ENCODE peak calls at places on chromosomes 2 and 18, in seven cellular contexts. E is bronchial epithelial cell; K is IMR-90; F is fibroblast of lung; H is GM12865; D is CD4-positive, alpha-beta T cell; Z is sigmoid colon. M is an unnamed sample.

GRCh38 chr2:140457483-140457882 is 1673.3 kb downstream of the LRP1B start:
- DNase-seq in H (no peak), D (no peak), Z (no peak), E (no peak), K (no peak), F (peak; percentile 25), M (no peak)

GRCh38 chr2:10342245-10342951 is 39.7 kb downstream of the HPCAL1 start:
- DNase-seq in F (peak; percentile 13), H (no peak), Z (no peak), K (no peak), D (no peak), E (no peak), M (no peak)

GRCh38 chr2:218860950-218861381 is 1.4 kb downstream of the WNT6 start:
- DNase-seq in Z (peak; percentile 87), D (no peak), F (peak; percentile 67), E (peak; percentile 36), H (no peak), K (peak; percentile 37), M (no peak)

GRCh38 chr2:145653553-145653952 is 1133.6 kb upstream of the ZEB2 start:
- DNase-seq in D (no peak), E (peak; percentile 71), K (peak; percentile 5), H (no peak), Z (no peak), F (peak; percentile 12), M (no peak)

GRCh38 chr2:8586397-8587051 is 95.3 kb upstream of the ID2 start:
- DNase-seq in H (no peak), K (no peak), E (no peak), D (no peak), F (no peak), Z (no peak), M (no peak)

GRCh38 chr18:3297025-3297984 is 35.4 kb downstream of the MYL12B start:
- DNase-seq in E (peak; percentile 92), D (peak; percentile 90), H (peak; percentile 95), F (peak; percentile 94), K (peak; percentile 86), Z (peak; percentile 88), M (peak; percentile 82)

GRCh38 chr2:118222643-118223486 is 134.6 kb downstream of the INSIG2 start:
- DNase-seq in H (peak; percentile 18), E (no peak), D (no peak), Z (no peak), F (no peak), K (no peak), M (no peak)

GRCh38 chr18:12079504-12080237 is 14.0 kb upstream of the ANKRD62 start:
- DNase-seq in D (no peak), K (peak; percentile 30), E (no peak), F (peak; percentile 86), Z (no peak), H (no peak), M (no peak)

GRCh38 chr2:109135572-109136185 is 6.7 kb downstream of the SH3RF3 start:
- DNase-seq in H (no peak), Z (no peak), K (no peak), F (peak; percentile 25), D (no peak), E (no peak), M (no peak)

GRCh38 chr2:69369802-69370201 is 17.2 kb downstream of the GFPT1 start:
- DNase-seq in E (no peak), H (no peak), K (no peak), Z (no peak), F (no peak), D (no peak), M (no peak)

GRCh38 chr2:113202305-113203216 is 28.8 kb downstream of the PSD4 start:
- DNase-seq in F (no peak), D (no peak), H (no peak), Z (no peak), K (no peak), E (no peak), M (no peak)

GRCh38 chr18:59124370-59124704 is 15.3 kb upstream of the SEC11C start:
- DNase-seq in Z (no peak), K (no peak), F (no peak), E (no peak), H (no peak), D (no peak), M (no peak)

GRCh38 chr2:178775975-178776374 is 31.2 kb downstream of the TTN start:
- DNase-seq in K (no peak), Z (no peak), E (no peak), F (no peak), H (no peak), D (no peak), M (no peak)

GRCh38 chr18:2326999-2327398 is 244.3 kb downstream of the METTL4 start:
- DNase-seq in D (no peak), Z (no peak), F (peak; percentile 35), K (no peak), H (no peak), E (no peak), M (no peak)

GRCh38 chr2:1594281-1595171 is 149.8 kb downstream of the PXDN start:
- DNase-seq in H (no peak), Z (no peak), E (no peak), D (no peak), K (no peak), F (no peak), M (no peak)

GRCh38 chr2:240214790-240215675 is 74.6 kb upstream of the OTOS start:
- DNase-seq in H (no peak), E (no peak), K (no peak), F (no peak), Z (peak; percentile 65), D (no peak), M (no peak)

GRCh38 chr2:27051902-27052645 is 606 bp downstream of the AGBL5 start:
- DNase-seq in Z (peak; percentile 80), K (no peak), D (no peak), H (no peak), E (peak; percentile 16), F (no peak), M (no peak)

GRCh38 chr2:176457486-176457885 is 188.2 kb downstream of the MTX2 start:
- DNase-seq in K (no peak), F (no peak), Z (no peak), H (no peak), E (peak; percentile 29), D (no peak), M (no peak)

GRCh38 chr2:210399440-210400041 is 77.0 kb downstream of the LANCL1 start:
- DNase-seq in E (peak; percentile 43), D (no peak), K (peak; percentile 7), Z (no peak), H (peak; percentile 8), F (peak; percentile 5), M (no peak)

GRCh38 chr2:96197541-96198255 is 10.9 kb downstream of the STARD7 start:
- DNase-seq in F (peak; percentile 34), K (no peak), E (no peak), D (no peak), Z (no peak), H (no peak), M (no peak)

GRCh38 chr2:144431384-144431783 is 88.5 kb downstream of the ZEB2 start:
- DNase-seq in E (no peak), Z (no peak), D (no peak), H (peak; percentile 20), K (no peak), F (no peak), M (no peak)

GRCh38 chr2:163698857-163699256 is 37.0 kb downstream of the FIGN start:
- DNase-seq in H (no peak), K (no peak), E (no peak), Z (no peak), F (peak; percentile 25), D (no peak), M (no peak)

GRCh38 chr2:239459056-239459455 is 58.2 kb upstream of the HDAC4 start:
- DNase-seq in H (no peak), K (no peak), F (no peak), E (no peak), D (no peak), Z (peak; percentile 50), M (no peak)

GRCh38 chr2:231933916-231934401 is 7.8 kb upstream of the NPPC start:
- DNase-seq in Z (peak; percentile 78), E (no peak), D (no peak), H (peak; percentile 32), F (no peak), K (no peak), M (no peak)

GRCh38 chr2:72138011-72138881 is 9.4 kb downstream of the CYP26B1 start:
- DNase-seq in D (no peak), Z (peak; percentile 55), E (no peak), K (no peak), H (no peak), F (no peak), M (no peak)

DNA sequence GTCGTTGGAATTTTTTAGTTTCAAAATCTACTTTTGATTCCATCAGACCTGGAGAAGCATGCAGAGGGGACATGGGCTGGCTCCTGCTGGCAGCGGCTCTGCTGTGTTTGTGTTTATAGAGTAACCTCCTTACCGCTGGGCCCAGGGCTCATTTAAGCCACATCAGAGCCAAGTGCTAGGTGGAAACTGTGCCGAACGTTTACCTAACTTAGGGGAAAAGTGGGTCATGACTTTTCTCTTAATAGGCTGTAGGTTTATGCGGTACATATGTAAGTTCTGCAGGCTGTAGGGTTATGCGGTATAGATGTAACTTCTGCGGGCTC is 17.7 kb downstream of the CNDP2 start:
- DNase-seq in D (no peak), H (no peak), F (no peak), K (no peak), Z (peak; percentile 29), E (no peak), M (no peak)
- TF ChIP-seq CTCF in D (no peak), H (no peak), F (no peak), K (no peak), Z (no peak), E (no peak), M (no peak)

DNA sequence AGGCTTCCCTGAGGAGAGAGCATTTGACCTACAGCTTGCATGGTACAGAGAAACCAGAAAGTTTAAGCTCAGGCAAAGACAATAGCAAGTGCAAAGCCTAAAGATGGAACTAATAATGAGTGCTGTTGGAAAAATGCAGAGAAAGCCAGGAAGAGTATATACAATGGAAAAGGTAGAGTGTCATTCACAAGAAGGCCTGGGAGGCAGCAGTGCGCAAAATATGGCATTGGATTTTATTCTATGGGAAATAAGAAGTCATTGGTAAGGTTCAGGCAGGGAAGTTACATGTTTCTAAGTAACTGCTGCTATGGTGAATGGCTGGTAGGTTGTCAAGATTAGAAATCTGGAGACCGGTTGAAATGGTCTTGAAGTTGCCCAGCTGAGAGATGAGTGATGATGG is 2167.3 kb upstream of the CELF4 start:
- DNase-seq in H (no peak), E (no peak), F (no peak), D (no peak), Z (no peak), K (no peak), M (no peak)
- TF ChIP-seq CTCF in H (no peak), E (peak; percentile 25), F (no peak), D (no peak), Z (no peak), K (peak; percentile 10), M (no peak)

GRCh38 chr18:49041677-49042570 is 91.2 kb upstream of the SMAD7 start:
- DNase-seq in E (peak; percentile 57), D (peak; percentile 45), Z (peak; percentile 80), F (peak; percentile 47), H (peak; percentile 61), K (peak; percentile 56), M (no peak)
- TF ChIP-seq CTCF in E (peak; percentile 57), D (peak; percentile 60), Z (peak; percentile 36), F (peak; percentile 53), H (peak; percentile 47), K (peak; percentile 64), M (no peak)

GRCh38 chr2:167450364-167450763 is 562.1 kb downstream of the XIRP2 start:
- DNase-seq in Z (no peak), K (no peak), H (no peak), F (no peak), D (no peak), E (no peak), M (no peak)

GRCh38 chr2:167454036-167454435 is 565.8 kb downstream of the XIRP2 start:
- DNase-seq in Z (no peak), F (no peak), H (no peak), E (no peak), D (no peak), K (no peak), M (no peak)

GRCh38 chr2:167451496-167452289 is 563.4 kb downstream of the XIRP2 start:
- DNase-seq in K (no peak), D (no peak), F (no peak), H (no peak), E (no peak), Z (no peak), M (no peak)
- TF ChIP-seq CTCF in K (no peak), D (no peak), F (no peak), H (no peak), E (no peak), Z (no peak), M (no peak)